ENCODE peak calls at places on chromosomes 4 and X, in six cellular contexts. K is fibroblast of lung, V is left lung, C is transverse colon, B is upper lobe of right lung, S is BE2C. R is an unnamed sample. For H3K36me3 and H3K9me3, the result is how much of the 10 kb centered on the place peaks cover.

GRCh38 chr4:4289055-4289454 is 899 bp downstream of the LYAR start:
- DNase-seq in V (no peak), C (no peak), S (no peak), B (no peak), K (no peak), R (no peak)

GRCh38 chr4:24730256-24731001 is 64.9 kb upstream of the SOD3 start:
- DNase-seq in K (peak), S (no peak), V (peak), B (peak), C (peak), R (peak)

GRCh38 chr4:6343950-6344408 is 74.3 kb downstream of the WFS1 start:
- DNase-seq in C (no peak), B (no peak), V (peak), S (no peak), K (peak), R (peak)

GRCh38 chrX:70247252-70247651 is 12.8 kb downstream of the P2RY4 start:
- DNase-seq in V (no peak), K (no peak), S (no peak), B (no peak), C (no peak), R (no peak)

GRCh38 chrX:107721318-107721717 is 54.3 kb downstream of the TSC22D3 start:
- DNase-seq in C (peak), K (no peak), S (no peak), B (no peak), V (no peak), R (no peak)

GRCh38 chr4:134879019-134879418 is 677.4 kb upstream of the PABPC4L start:
- DNase-seq in B (no peak), S (no peak), V (no peak), K (no peak), C (no peak), R (no peak)

GRCh38 chr4:110109455-110109854 is 89.0 kb downstream of the ELOVL6 start:
- DNase-seq in C (no peak), V (no peak), K (no peak), B (no peak), S (no peak), R (no peak)

GRCh38 chr4:5683566-5683965 is 24.8 kb downstream of the EVC2 start:
- DNase-seq in C (no peak), S (no peak), V (no peak), B (no peak), K (peak), R (no peak)

GRCh38 chr4:25441519-25442117 is 64.6 kb downstream of the ANAPC4 start:
- DNase-seq in B (peak), C (peak), V (no peak), K (peak), S (peak), R (peak)

GRCh38 chr4:113878718-113879117 is 100.7 kb downstream of the ARSJ start:
- DNase-seq in V (no peak), S (peak), B (no peak), C (no peak), K (peak), R (peak)

GRCh38 chr4:30716671-30717207 is 3.4 kb upstream of the PCDH7 start:
- DNase-seq in S (peak), C (no peak), B (no peak), V (no peak), K (peak), R (peak)

GRCh38 chr4:159608434-159608833 is 505.6 kb downstream of the RAPGEF2 start:
- DNase-seq in S (no peak), B (no peak), C (no peak), K (no peak), V (no peak), R (no peak)

GRCh38 chr4:3073158-3074077 is 920 bp downstream of the HTT-AS start:
- DNase-seq in B (no peak), K (no peak), C (no peak), V (peak), S (no peak), R (peak)

GRCh38 chrX:12997898-12998687 is 23.2 kb downstream of the TMSB4X start:
- DNase-seq in V (no peak), S (no peak), B (no peak), C (no peak), K (no peak), R (no peak)

GRCh38 chrX:40727093-40727492 is 8.2 kb downstream of the MED14 start:
- DNase-seq in S (no peak), B (no peak), V (no peak), K (no peak), C (no peak), R (no peak)
- H3K36me3 ChIP-seq in S (under half), B (under half), V (under half), K (under half), C (under half), R (under half)

GRCh38 chrX:85084770-85085393 is 81.2 kb downstream of the APOOL start:
- DNase-seq in C (no peak), B (no peak), V (no peak), K (peak), S (peak), R (no peak)
- TF ChIP-seq CTCF in C (peak), B (peak), V (peak), K (peak), S (peak), R (peak)

GRCh38 chr4:56628592-56628991 is 52.5 kb downstream of the HOPX start:
- DNase-seq in K (no peak), B (no peak), S (no peak), C (no peak), V (no peak), R (no peak)
- H3K9me3 ChIP-seq in K (under half), B (under half), S (under half), C (under half), V (under half), R (under half)

GRCh38 chr4:67659065-67659464 is 41.9 kb downstream of the UBA6 start:
- DNase-seq in C (no peak), K (no peak), V (no peak), B (no peak), S (no peak), R (no peak)
- H3K36me3 ChIP-seq in C (under half), K (under half), V (half or more), B (under half), S (under half), R (under half)

GRCh38 chr4:35151816-35152572 is 1092.3 kb downstream of the ARAP2 start:
- DNase-seq in K (no peak), B (no peak), S (peak), V (no peak), C (no peak), R (peak)
- TF ChIP-seq CTCF in K (no peak), B (peak), S (peak), V (peak), C (no peak), R (peak)